ENCODE peak calls at places on chromosomes 4 and X, in five cellular contexts. One of them, this sample, is unnamed.
A peak's percentile ranks its signal among the peaks of the same experiment; 100 is the strongest.

GRCh38 chr4:154743683-154744340 is at the start of gene LRAT:
- DNase-seq in adrenal gland: no peak
- DNase-seq in spleen: peak; percentile 75
- DNase-seq in PC-9: peak; percentile 49
- DNase-seq in body of pancreas: peak; percentile 81
- DNase-seq in this sample: peak; percentile 35

GRCh38 chrX:124211312-124211942 is 121.0 kb upstream of the TEX13D start:
- DNase-seq in spleen: no peak
- DNase-seq in body of pancreas: no peak
- DNase-seq in adrenal gland: no peak
- DNase-seq in PC-9: no peak
- DNase-seq in this sample: no peak

GRCh38 chrX:43559643-43560042 is 96.5 kb upstream of the MAOA start:
- DNase-seq in body of pancreas: peak; percentile 54
- DNase-seq in spleen: no peak
- DNase-seq in PC-9: no peak
- DNase-seq in adrenal gland: peak; percentile 20
- DNase-seq in this sample: peak; percentile 54

GRCh38 chrX:16484338-16484737 is 165.6 kb upstream of the S100G start:
- DNase-seq in PC-9: peak; percentile 89
- DNase-seq in adrenal gland: peak; percentile 34
- DNase-seq in body of pancreas: no peak
- DNase-seq in spleen: no peak
- DNase-seq in this sample: no peak

GRCh38 chr4:5125326-5125725 is 74.0 kb downstream of the STK32B start:
- DNase-seq in spleen: no peak
- DNase-seq in PC-9: no peak
- DNase-seq in adrenal gland: no peak
- DNase-seq in body of pancreas: no peak
- DNase-seq in this sample: no peak

GRCh38 chr4:139555073-139555704 is 830 bp downstream of the SETD7 start:
- DNase-seq in adrenal gland: peak; percentile 92
- DNase-seq in PC-9: peak; percentile 62
- DNase-seq in body of pancreas: peak; percentile 94
- DNase-seq in spleen: peak; percentile 94
- DNase-seq in this sample: peak; percentile 95

GRCh38 chr4:30938956-30939528 is 218.9 kb downstream of the PCDH7 start:
- DNase-seq in spleen: no peak
- DNase-seq in body of pancreas: no peak
- DNase-seq in PC-9: no peak
- DNase-seq in adrenal gland: no peak
- DNase-seq in this sample: no peak

GRCh38 chr4:106062452-106062875 is 167.2 kb downstream of the NPNT start:
- DNase-seq in body of pancreas: no peak
- DNase-seq in spleen: no peak
- DNase-seq in adrenal gland: no peak
- DNase-seq in PC-9: no peak
- DNase-seq in this sample: no peak

GRCh38 chr4:72983706-72984105 is 85.8 kb downstream of the COX18 start:
- DNase-seq in PC-9: no peak
- DNase-seq in spleen: no peak
- DNase-seq in body of pancreas: no peak
- DNase-seq in adrenal gland: no peak
- DNase-seq in this sample: no peak

GRCh38 chr4:37988670-37989069 is 28.5 kb downstream of the PTTG2 start:
- DNase-seq in PC-9: peak; percentile 88
- DNase-seq in body of pancreas: no peak
- DNase-seq in adrenal gland: no peak
- DNase-seq in spleen: no peak
- DNase-seq in this sample: no peak

GRCh38 chr4:9880411-9881197 is 99.2 kb downstream of the DRD5 start:
- DNase-seq in PC-9: no peak
- DNase-seq in adrenal gland: peak; percentile 24
- DNase-seq in spleen: peak; percentile 29
- DNase-seq in body of pancreas: no peak
- DNase-seq in this sample: peak; percentile 29

GRCh38 chrX:6184900-6185515 is 43.7 kb downstream of the NLGN4X start:
- DNase-seq in spleen: no peak
- DNase-seq in body of pancreas: no peak
- DNase-seq in adrenal gland: no peak
- DNase-seq in PC-9: no peak
- DNase-seq in this sample: no peak

GRCh38 chrX:124507276-124507675 is 160.9 kb downstream of the SH2D1A start:
- DNase-seq in adrenal gland: no peak
- DNase-seq in PC-9: peak; percentile 33
- DNase-seq in body of pancreas: no peak
- DNase-seq in spleen: no peak
- DNase-seq in this sample: no peak

GRCh38 chr4:127250577-127250976 is 382.2 kb upstream of the INTU start:
- DNase-seq in body of pancreas: no peak
- DNase-seq in adrenal gland: no peak
- DNase-seq in spleen: no peak
- DNase-seq in PC-9: no peak
- DNase-seq in this sample: no peak

GRCh38 chr4:134952775-134953174 is 751.2 kb upstream of the PABPC4L start:
- DNase-seq in PC-9: no peak
- DNase-seq in spleen: peak; percentile 57
- DNase-seq in body of pancreas: no peak
- DNase-seq in adrenal gland: no peak
- DNase-seq in this sample: peak; percentile 56

GRCh38 chrX:24245201-24245600 is 68.7 kb downstream of the SUPT20HL2 start:
- DNase-seq in PC-9: peak; percentile 54
- DNase-seq in spleen: no peak
- DNase-seq in adrenal gland: no peak
- DNase-seq in body of pancreas: no peak
- DNase-seq in this sample: no peak

GRCh38 chr4:55635760-55636621 is at the start of gene NMU:
- DNase-seq in spleen: peak; percentile 76
- DNase-seq in PC-9: peak; percentile 45
- DNase-seq in body of pancreas: peak; percentile 48
- DNase-seq in adrenal gland: no peak
- DNase-seq in this sample: peak; percentile 73

GRCh38 chrX:1222511-1223252 is 10.2 kb upstream of the CRLF2 start:
- DNase-seq in body of pancreas: no peak
- DNase-seq in adrenal gland: no peak
- DNase-seq in spleen: no peak
- DNase-seq in PC-9: peak; percentile 86
- DNase-seq in this sample: no peak

GRCh38 chr4:60034371-60034770 is 1165.8 kb upstream of the ADGRL3 start:
- DNase-seq in spleen: peak; percentile 40
- DNase-seq in adrenal gland: no peak
- DNase-seq in body of pancreas: no peak
- DNase-seq in PC-9: no peak
- DNase-seq in this sample: no peak

GRCh38 chr4:20464381-20464780 is 212.7 kb downstream of the SLIT2 start:
- DNase-seq in spleen: no peak
- DNase-seq in PC-9: no peak
- DNase-seq in adrenal gland: peak; percentile 25
- DNase-seq in body of pancreas: no peak
- DNase-seq in this sample: no peak

GRCh38 chr4:104966349-104967033 is 180.2 kb upstream of the TET2 start:
- DNase-seq in PC-9: peak; percentile 62
- DNase-seq in adrenal gland: no peak
- DNase-seq in body of pancreas: no peak
- DNase-seq in spleen: no peak
- DNase-seq in this sample: no peak

GRCh38 chr4:22237155-22237751 is 278.6 kb downstream of the ADGRA3 start:
- DNase-seq in spleen: peak; percentile 87
- DNase-seq in adrenal gland: no peak
- DNase-seq in body of pancreas: peak; percentile 36
- DNase-seq in PC-9: no peak
- DNase-seq in this sample: peak; percentile 12

GRCh38 chr4:26692014-26692726 is 108.3 kb downstream of the TBC1D19 start:
- DNase-seq in body of pancreas: no peak
- DNase-seq in spleen: no peak
- DNase-seq in PC-9: no peak
- DNase-seq in adrenal gland: no peak
- DNase-seq in this sample: no peak

GRCh38 chr4:1628892-1629703 is 55.0 kb downstream of the FAM53A start:
- DNase-seq in PC-9: no peak
- DNase-seq in body of pancreas: peak; percentile 65
- DNase-seq in adrenal gland: peak; percentile 37
- DNase-seq in spleen: peak; percentile 91
- DNase-seq in this sample: peak; percentile 87

GRCh38 chrX:150291014-150291413 is 72.1 kb upstream of the MAMLD1 start:
- DNase-seq in PC-9: peak; percentile 66
- DNase-seq in body of pancreas: no peak
- DNase-seq in spleen: no peak
- DNase-seq in adrenal gland: no peak
- DNase-seq in this sample: no peak

GRCh38 chrX:39247536-39247935 is 446.3 kb downstream of the MID1IP1 start:
- DNase-seq in adrenal gland: no peak
- DNase-seq in body of pancreas: no peak
- DNase-seq in PC-9: no peak
- DNase-seq in spleen: no peak
- DNase-seq in this sample: no peak

GRCh38 chr4:188941524-188942109 is 802.4 kb downstream of the TRIML1 start:
- DNase-seq in spleen: no peak
- DNase-seq in PC-9: peak; percentile 47
- DNase-seq in body of pancreas: no peak
- DNase-seq in adrenal gland: peak; percentile 18
- DNase-seq in this sample: no peak

GRCh38 chrX:150062292-150063137 is 124.2 kb upstream of the EOLA2 start:
- DNase-seq in spleen: no peak
- DNase-seq in adrenal gland: peak; percentile 25
- DNase-seq in PC-9: peak; percentile 72
- DNase-seq in body of pancreas: no peak
- DNase-seq in this sample: peak; percentile 59

GRCh38 chr4:82380344-82380743 is 6.6 kb upstream of the HNRNPD start:
- DNase-seq in body of pancreas: no peak
- DNase-seq in PC-9: peak; percentile 85
- DNase-seq in adrenal gland: no peak
- DNase-seq in spleen: no peak
- DNase-seq in this sample: peak; percentile 82

GRCh38 chrX:38768079-38768478 is 33.2 kb upstream of the MID1IP1 start:
- DNase-seq in spleen: no peak
- DNase-seq in adrenal gland: no peak
- DNase-seq in body of pancreas: peak; percentile 10
- DNase-seq in PC-9: no peak
- DNase-seq in this sample: no peak

DNA sequence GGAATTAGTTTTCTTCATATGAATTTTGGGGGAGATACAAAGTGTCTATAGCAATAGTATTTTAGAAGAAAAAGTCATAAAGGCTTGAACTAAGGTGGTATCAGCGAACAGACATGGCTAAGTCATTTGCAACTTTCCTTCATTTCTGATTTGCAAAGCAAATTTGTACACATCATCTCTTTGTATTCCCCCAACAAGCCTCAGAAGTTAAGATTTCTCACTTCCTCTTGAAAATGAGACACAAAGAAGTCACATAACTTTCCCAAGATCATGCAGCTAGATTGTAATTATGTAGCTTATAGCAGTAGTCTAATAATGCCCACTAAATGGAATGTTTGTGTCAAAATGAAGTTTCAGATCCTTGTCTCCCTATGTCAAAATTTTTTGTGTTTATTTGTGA is 709.8 kb upstream of the HS3ST1 start:
- DNase-seq in body of pancreas: no peak
- DNase-seq in spleen: no peak
- DNase-seq in PC-9: no peak
- DNase-seq in adrenal gland: no peak
- DNase-seq in this sample: no peak
- H3K9me3 ChIP-seq in body of pancreas: no peaks in the 10 kb centered on the region
- H3K9me3 ChIP-seq in spleen: peaks cover 6% of the 10 kb centered on the region
- H3K9me3 ChIP-seq in PC-9: no peaks in the 10 kb centered on the region
- H3K9me3 ChIP-seq in adrenal gland: no peaks in the 10 kb centered on the region
- H3K9me3 ChIP-seq in this sample: no peaks in the 10 kb centered on the region

GRCh38 chr4:8439168-8439567 is 1.4 kb downstream of the ACOX3 start:
- DNase-seq in spleen: no peak
- DNase-seq in body of pancreas: peak; percentile 62
- DNase-seq in adrenal gland: no peak
- DNase-seq in PC-9: no peak
- DNase-seq in this sample: no peak

GRCh38 chr4:8441499-8442091 is 1.0 kb downstream of the TRMT44 start:
- DNase-seq in spleen: no peak
- DNase-seq in PC-9: no peak
- DNase-seq in adrenal gland: no peak
- DNase-seq in body of pancreas: no peak
- DNase-seq in this sample: no peak

GRCh38 chr4:8440491-8441311 is at the start of the genes ACOX3 and TRMT44:
- DNase-seq in adrenal gland: peak; percentile 92
- DNase-seq in spleen: peak; percentile 97
- DNase-seq in PC-9: peak; percentile 76
- DNase-seq in body of pancreas: peak; percentile 95
- DNase-seq in this sample: peak; percentile 87

GRCh38 chr4:8439914-8440490 is 521 bp downstream of the ACOX3 start:
- DNase-seq in spleen: no peak
- DNase-seq in adrenal gland: peak; percentile 35
- DNase-seq in PC-9: peak; percentile 53
- DNase-seq in body of pancreas: no peak
- DNase-seq in this sample: no peak

DNA sequence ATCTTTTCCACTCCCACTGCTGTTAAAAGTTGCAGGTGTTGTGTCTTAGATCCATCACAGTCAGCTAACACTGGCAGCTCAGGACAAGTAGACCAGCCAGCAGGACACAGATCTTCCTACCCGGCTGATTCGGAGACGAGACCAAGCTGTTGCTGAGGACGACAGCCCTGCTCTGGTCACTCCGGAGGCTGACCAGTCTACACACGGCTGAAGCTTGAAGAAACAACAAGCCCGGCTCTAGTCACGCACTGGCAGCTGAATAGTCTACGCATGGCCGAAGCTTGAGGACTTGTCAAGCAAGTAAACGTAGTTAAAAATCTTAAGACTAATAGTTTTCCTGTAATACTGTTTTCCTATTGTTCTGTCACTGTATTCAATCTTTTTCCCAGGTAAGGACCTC is 1.8 kb downstream of the ACOX3 start:
- DNase-seq in spleen: no peak
- DNase-seq in body of pancreas: peak; percentile 26
- DNase-seq in PC-9: no peak
- DNase-seq in adrenal gland: peak; percentile 32
- DNase-seq in this sample: no peak
- H3K4me3 ChIP-seq in spleen: no peak overlapping the region
- H3K4me3 ChIP-seq in body of pancreas: no peak overlapping the region
- H3K4me3 ChIP-seq in PC-9: peak overlapping the region; percentile 82
- H3K4me3 ChIP-seq in adrenal gland: no peak overlapping the region
- H3K4me3 ChIP-seq in this sample: no peak overlapping the region

GRCh38 chrX:54930291-54931049 is 9.8 kb downstream of the TRO start:
- DNase-seq in PC-9: no peak
- DNase-seq in body of pancreas: no peak
- DNase-seq in spleen: no peak
- DNase-seq in adrenal gland: no peak
- DNase-seq in this sample: no peak
- H3K9me3 ChIP-seq in PC-9: no peaks in the 10 kb centered on the region
- H3K9me3 ChIP-seq in body of pancreas: no peaks in the 10 kb centered on the region
- H3K9me3 ChIP-seq in spleen: no peaks in the 10 kb centered on the region
- H3K9me3 ChIP-seq in adrenal gland: no peaks in the 10 kb centered on the region
- H3K9me3 ChIP-seq in this sample: no peaks in the 10 kb centered on the region

DNA sequence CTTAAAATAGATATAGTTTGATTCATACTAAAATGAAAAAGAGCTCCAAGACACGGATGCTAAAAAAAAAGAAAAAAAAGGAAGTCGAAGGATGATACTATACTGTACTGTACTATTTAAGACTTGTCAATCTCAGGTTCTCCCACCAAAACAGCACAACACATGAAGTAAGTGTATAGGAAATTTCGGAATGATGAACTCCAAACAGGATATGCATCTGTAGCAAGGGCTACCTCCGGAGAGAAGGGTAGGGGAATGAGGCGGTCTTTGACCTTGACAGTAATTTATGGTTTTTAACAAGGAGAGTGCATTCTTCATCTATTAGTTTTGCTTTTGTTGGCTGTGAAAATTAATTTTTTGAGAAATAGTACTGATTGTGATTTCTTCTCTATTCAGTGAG is 541 bp upstream of the FIP1L1 start:
- DNase-seq in body of pancreas: no peak
- DNase-seq in adrenal gland: no peak
- DNase-seq in PC-9: no peak
- DNase-seq in spleen: no peak
- DNase-seq in this sample: no peak
- H3K4me3 ChIP-seq in body of pancreas: peak overlapping the region; percentile 98
- H3K4me3 ChIP-seq in adrenal gland: no peak overlapping the region
- H3K4me3 ChIP-seq in PC-9: peak overlapping the region; percentile 82
- H3K4me3 ChIP-seq in spleen: peak overlapping the region; percentile 88
- H3K4me3 ChIP-seq in this sample: peak overlapping the region; percentile 73

This sample was measured in right cardiac atrium.